ENCODE peak calls at places on chromosomes 2 and 18, in six cellular contexts. R, P, G, S, A and Z are unnamed samples.

GRCh38 chr18:58789856-58790255 is 74.8 kb upstream of the ZNF532 start:
- DNase-seq in R (no peak), P (no peak), G (no peak), S (no peak), A (no peak), Z (no peak)

GRCh38 chr2:6535572-6535971 is 330.1 kb downstream of the CMPK2 start:
- DNase-seq in R (no peak), P (no peak), G (no peak), S (no peak), A (no peak), Z (no peak)

GRCh38 chr2:27683390-27684071 is 19.8 kb downstream of the SLC4A1AP start:
- DNase-seq in R (peak; percentile 15), P (peak; percentile 46), G (peak; percentile 87), S (peak; percentile 83), A (peak; percentile 66), Z (peak; percentile 90)

GRCh38 chr2:208373460-208374089 is 33.0 kb upstream of the PTH2R start:
- DNase-seq in R (peak; percentile 25), P (peak; percentile 52), G (peak; percentile 35), S (no peak), A (no peak), Z (peak; percentile 50)

GRCh38 chr18:63951302-63951705 is 2.2 kb downstream of the HMSD start:
- DNase-seq in R (no peak), P (no peak), G (no peak), S (peak; percentile 34), A (no peak), Z (no peak)

GRCh38 chr18:57956495-57956894 is 87.5 kb upstream of the NEDD4L start:
- DNase-seq in R (no peak), P (no peak), G (no peak), S (no peak), A (no peak), Z (no peak)

GRCh38 chr18:26458526-26459232 is 89.7 kb downstream of the KCTD1 start:
- DNase-seq in R (peak; percentile 46), P (no peak), G (no peak), S (no peak), A (no peak), Z (no peak)

GRCh38 chr2:190668892-190669291 is 20.0 kb downstream of the NAB1 start:
- DNase-seq in R (no peak), P (no peak), G (no peak), S (no peak), A (no peak), Z (peak; percentile 54)

GRCh38 chr18:48300463-48300961 is 108.7 kb downstream of the ZBTB7C start:
- DNase-seq in R (no peak), P (no peak), G (no peak), S (no peak), A (no peak), Z (no peak)

GRCh38 chr2:100919316-100919715 is 82.8 kb upstream of the RPL31 start:
- DNase-seq in R (peak; percentile 17), P (no peak), G (no peak), S (no peak), A (no peak), Z (no peak)

GRCh38 chr2:40371525-40372277 is 80.2 kb downstream of the SLC8A1 start:
- DNase-seq in R (no peak), P (no peak), G (peak; percentile 61), S (no peak), A (no peak), Z (peak; percentile 62)

GRCh38 chr2:237721828-237722227 is 76.8 kb upstream of the RBM44 start:
- DNase-seq in R (no peak), P (no peak), G (no peak), S (no peak), A (no peak), Z (no peak)

GRCh38 chr2:237858294-237859081 is 935 bp upstream of the RAMP1 start:
- DNase-seq in R (peak; percentile 23), P (peak; percentile 83), G (peak; percentile 45), S (peak; percentile 44), A (no peak), Z (peak; percentile 58)

GRCh38 chr2:23327897-23328296 is 57.1 kb upstream of the KLHL29 start:
- DNase-seq in R (no peak), P (no peak), G (no peak), S (no peak), A (no peak), Z (no peak)

GRCh38 chr18:74389161-74389927 is 67.8 kb downstream of the DIPK1C start:
- DNase-seq in R (no peak), P (no peak), G (no peak), S (no peak), A (no peak), Z (no peak)

GRCh38 chr2:149741646-149742045 is 154.1 kb upstream of the MMADHC start:
- DNase-seq in R (no peak), P (no peak), G (peak; percentile 68), S (no peak), A (no peak), Z (no peak)

GRCh38 chr2:188965147-188965546 is 9.0 kb upstream of the COL3A1 start:
- DNase-seq in R (no peak), P (no peak), G (no peak), S (no peak), A (no peak), Z (no peak)